ENCODE peak calls at places on chromosomes 1 and 21, in eight cellular contexts. L is natural killer cell treated with Interleukin-12 subunit alpha and Interleukin-12 subunit beta and Interleukin-15 and Interleukin-18, amount 100 ng/mL, for 72 hours; V is GF-D8; U is glutamatergic neuron; A is HEK293T; Y is NCI-H774; K is non-pigmented ciliary epithelial cell; D is stomach. B is an unnamed sample.

GRCh38 chr21:34603002-34603709 is 11.8 kb downstream of the RCAN1 start:
- DNase-seq in Y (peak), L (no peak), D (peak), V (no peak), U (peak), A (peak), K (no peak), B (peak)

GRCh38 chr1:38529337-38529860 is 330.2 kb downstream of the RRAGC start:
- DNase-seq in L (no peak), D (no peak), V (no peak), Y (no peak), U (no peak), K (no peak), A (no peak), B (no peak)

GRCh38 chr1:167790117-167790516 is 68.3 kb downstream of the MPZL1 start:
- DNase-seq in A (no peak), D (no peak), K (no peak), L (no peak), Y (no peak), V (no peak), U (no peak), B (no peak)

GRCh38 chr21:41932191-41932575 is 21.6 kb downstream of the C2CD2 start:
- DNase-seq in D (no peak), L (no peak), U (no peak), V (no peak), K (peak), A (no peak), Y (no peak), B (no peak)

GRCh38 chr21:15788847-15789548 is 59.2 kb downstream of the USP25 start:
- DNase-seq in A (no peak), D (no peak), K (peak), V (no peak), L (no peak), Y (no peak), U (no peak), B (no peak)

GRCh38 chr1:114023377-114023776 is 44.1 kb downstream of the OLFML3 start:
- DNase-seq in D (no peak), V (no peak), Y (no peak), U (no peak), K (no peak), A (no peak), L (no peak), B (no peak)

GRCh38 chr1:54273837-54274192 is 73.8 kb downstream of the MRPL37 start:
- DNase-seq in A (peak), L (no peak), K (no peak), Y (no peak), U (peak), V (no peak), D (no peak), B (no peak)

GRCh38 chr1:155947741-155948140 is 6.3 kb downstream of the RXFP4 start:
- DNase-seq in V (no peak), D (no peak), A (no peak), U (no peak), K (no peak), Y (no peak), L (no peak), B (no peak)